ENCODE peak calls at places on chromosomes 12 and 14, in four cellular contexts. V is glutamatergic neuron, A is AG04450, U is upper lobe of left lung. X is an unnamed sample.

GRCh38 chr12:107759410-107759809 is 1.5 kb downstream of the PRDM4 start:
- DNase-seq in V (no peak), A (peak; percentile 45), U (no peak), X (no peak)

GRCh38 chr14:90512332-90512951 is 115.6 kb downstream of the CALM1 start:
- DNase-seq in V (no peak), A (no peak), U (peak; percentile 63), X (no peak)

GRCh38 chr14:95204705-95205104 is 47.4 kb upstream of the DICER1 start:
- DNase-seq in V (no peak), A (no peak), U (no peak), X (no peak)

GRCh38 chr12:49089831-49090773 is 4.5 kb downstream of the DHH start:
- DNase-seq in V (peak; percentile 61), A (no peak), U (peak; percentile 89), X (no peak)

GRCh38 chr12:132924356-132924755 is 31.8 kb downstream of the ZNF605 start:
- DNase-seq in V (no peak), A (no peak), U (no peak), X (no peak)

GRCh38 chr12:716506-716905 is 35.9 kb upstream of the WNK1 start:
- DNase-seq in V (no peak), A (no peak), U (no peak), X (no peak)

GRCh38 chr14:74203546-74203945 is 35.7 kb upstream of the VSX2 start:
- DNase-seq in V (no peak), A (no peak), U (no peak), X (no peak)

GRCh38 chr14:65287264-65288131 is 125.0 kb upstream of the FUT8 start:
- DNase-seq in V (no peak), A (no peak), U (peak; percentile 80), X (no peak)

GRCh38 chr12:130451001-130451930 is 113.6 kb downstream of the PIWIL1 start:
- DNase-seq in V (no peak), A (no peak), U (peak; percentile 66), X (no peak)

GRCh38 chr14:87351007-87351406 is 642.0 kb downstream of the GALC start:
- DNase-seq in V (no peak), A (no peak), U (no peak), X (no peak)

GRCh38 chr12:12506541-12506940 is 56.1 kb downstream of the DUSP16 start:
- DNase-seq in V (no peak), A (peak; percentile 45), U (no peak), X (no peak)

GRCh38 chr12:67592228-67593011 is 56.1 kb upstream of the DYRK2 start:
- DNase-seq in V (no peak), A (no peak), U (no peak), X (no peak)

GRCh38 chr12:122992386-122992785 is 11.9 kb downstream of the ARL6IP4 start:
- DNase-seq in V (no peak), A (no peak), U (no peak), X (no peak)

GRCh38 chr12:43921666-43922337 is 85.9 kb downstream of the TMEM117 start:
- DNase-seq in V (no peak), A (no peak), U (no peak), X (no peak)

GRCh38 chr12:120257041-120257821 is 8.3 kb downstream of the PXN start:
- DNase-seq in V (no peak), A (peak; percentile 84), U (no peak), X (no peak)

GRCh38 chr12:103928736-103929050 is 1.5 kb upstream of the HSP90B1 start:
- DNase-seq in V (no peak), A (no peak), U (no peak), X (no peak)

GRCh38 chr14:89425931-89426330 is 8.9 kb upstream of the FOXN3 start:
- DNase-seq in V (no peak), A (peak; percentile 92), U (no peak), X (no peak)

GRCh38 chr12:121124402-121125109 is 8.1 kb upstream of the P2RX7 start:
- DNase-seq in V (no peak), A (peak; percentile 49), U (no peak), X (no peak)

GRCh38 chr14:54814076-54814475 is 88.5 kb downstream of the GCH1 start:
- DNase-seq in V (no peak), A (no peak), U (no peak), X (no peak)

GRCh38 chr12:130916251-130916911 is 37.3 kb upstream of the ADGRD1 start:
- DNase-seq in V (peak; percentile 79), A (no peak), U (peak; percentile 60), X (peak; percentile 29)

GRCh38 chr12:65867428-65867827 is 43.1 kb downstream of the HMGA2 start:
- DNase-seq in V (no peak), A (no peak), U (no peak), X (no peak)

GRCh38 chr12:130339946-130340345 is 2.3 kb downstream of the PIWIL1 start:
- DNase-seq in V (no peak), A (no peak), U (no peak), X (no peak)

GRCh38 chr12:14937689-14938088 is 648 bp downstream of the ERP27 start:
- DNase-seq in V (no peak), A (no peak), U (no peak), X (no peak)

GRCh38 chr12:14935031-14935430 is 3.3 kb downstream of the ERP27 start:
- DNase-seq in V (no peak), A (no peak), U (no peak), X (no peak)

GRCh38 chr12:14937014-14937413 is 1.3 kb downstream of the ERP27 start:
- DNase-seq in V (no peak), A (no peak), U (no peak), X (no peak)

GRCh38 chr12:14934511-14934910 is 3.8 kb downstream of the ERP27 start:
- DNase-seq in V (no peak), A (no peak), U (no peak), X (no peak)

GRCh38 chr12:14936224-14936861 is 2.0 kb downstream of the ERP27 start:
- DNase-seq in V (peak; percentile 67), A (no peak), U (no peak), X (no peak)
- TF ChIP-seq CTCF in V (peak; percentile 8), A (peak; percentile 25), U (no peak), X (no peak)

GRCh38 chr12:99658950-99659349 is 11.4 kb downstream of the GARIN6 start:
- DNase-seq in V (no peak), A (no peak), U (no peak), X (no peak)
- TF ChIP-seq CTCF in V (no peak), A (peak; percentile 20), U (no peak), X (peak; percentile 57)

GRCh38 chr14:104341532-104342434 is 203.4 kb downstream of the KIF26A start:
- DNase-seq in V (peak; percentile 91), A (no peak), U (peak; percentile 80), X (peak; percentile 35)
- TF ChIP-seq CTCF in V (peak; percentile 84), A (no peak), U (no peak), X (peak; percentile 69)

GRCh38 chr14:22164616-22165015 is 424.4 kb downstream of the DAD1 start:
- DNase-seq in V (no peak), A (no peak), U (no peak), X (no peak)

GRCh38 chr14:22163051-22163450 is 426.0 kb downstream of the DAD1 start:
- DNase-seq in V (no peak), A (no peak), U (no peak), X (no peak)

DNA sequence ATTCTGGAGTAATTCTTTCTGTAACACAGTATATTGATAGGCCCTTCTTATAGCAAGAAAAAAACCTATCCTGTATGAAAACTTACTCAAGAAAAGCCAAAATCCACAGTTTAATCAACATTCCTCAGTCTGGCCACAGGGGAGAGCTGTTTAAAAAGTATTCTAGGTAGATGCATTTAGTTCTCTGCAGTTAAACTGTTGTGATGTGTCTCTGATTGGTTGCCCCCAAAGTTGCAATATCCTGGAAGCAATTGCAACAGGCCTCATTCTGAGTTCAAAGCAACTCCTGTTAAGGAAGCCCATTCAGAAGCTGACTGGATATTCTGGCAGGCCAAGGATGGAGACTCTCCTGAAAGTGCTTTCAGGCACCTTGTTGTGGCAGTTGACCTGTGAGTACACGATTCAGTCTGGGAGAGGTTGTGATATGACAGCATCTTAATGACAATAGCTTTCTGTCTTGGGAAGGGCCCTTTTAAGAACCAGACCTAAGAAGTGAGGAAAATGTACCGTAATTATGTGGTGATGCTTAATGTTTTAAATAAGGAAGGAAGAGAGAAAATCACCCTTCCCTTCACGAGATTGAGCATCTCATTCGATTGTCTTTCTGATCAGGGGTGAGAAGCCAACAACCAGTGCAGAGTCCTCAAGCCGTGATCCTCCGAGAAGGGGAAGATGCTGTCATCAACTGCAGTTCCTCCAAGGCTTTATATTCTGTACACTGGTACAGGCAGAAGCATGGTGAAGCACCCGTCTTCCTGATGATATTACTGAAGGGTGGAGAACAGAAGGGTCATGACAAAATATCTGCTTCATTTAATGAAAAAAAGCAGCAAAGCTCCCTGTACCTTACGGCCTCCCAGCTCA is 420.7 kb downstream of the DAD1 start:
- DNase-seq in V (no peak), A (no peak), U (no peak), X (no peak)
- TF ChIP-seq CTCF in V (no peak), A (peak; percentile 42), U (no peak), X (no peak)

X was measured in progenitor cell of endocrine pancreas.